ENCODE peak calls at places on chromosomes 5 and 9, in five cellular contexts. One of them, this sample, is unnamed.

GRCh38 chr9:132136151-132136892 is 25.5 kb upstream of the NTNG2 start:
- DNase-seq in NCI-H1092: no peak
- DNase-seq in gastrocnemius medialis: no peak
- DNase-seq in Kasumi-1: no peak
- DNase-seq in NAMALWA: no peak
- DNase-seq in this sample: no peak

GRCh38 chr9:135303280-135303647 is 176.3 kb upstream of the PPP1R26 start:
- DNase-seq in NCI-H1092: no peak
- DNase-seq in gastrocnemius medialis: no peak
- DNase-seq in Kasumi-1: no peak
- DNase-seq in NAMALWA: no peak
- DNase-seq in this sample: peak

GRCh38 chr9:85940832-85941616 is at the start of gene NAA35:
- DNase-seq in NCI-H1092: peak
- DNase-seq in gastrocnemius medialis: peak
- DNase-seq in Kasumi-1: peak
- DNase-seq in NAMALWA: peak
- DNase-seq in this sample: peak

GRCh38 chr5:153831976-153832375 is 206.7 kb downstream of the FAM114A2 start:
- DNase-seq in NCI-H1092: no peak
- DNase-seq in gastrocnemius medialis: no peak
- DNase-seq in Kasumi-1: peak
- DNase-seq in NAMALWA: peak
- DNase-seq in this sample: peak

GRCh38 chr9:86713456-86713855 is 233.8 kb downstream of the GAS1 start:
- DNase-seq in NCI-H1092: no peak
- DNase-seq in gastrocnemius medialis: no peak
- DNase-seq in Kasumi-1: no peak
- DNase-seq in NAMALWA: no peak
- DNase-seq in this sample: no peak

GRCh38 chr5:172549708-172550095 is 91.4 kb upstream of the NEURL1B start:
- DNase-seq in NCI-H1092: no peak
- DNase-seq in gastrocnemius medialis: no peak
- DNase-seq in Kasumi-1: no peak
- DNase-seq in NAMALWA: no peak
- DNase-seq in this sample: no peak

GRCh38 chr9:106920701-106921283 is 57.8 kb downstream of the ZNF462 start:
- DNase-seq in NCI-H1092: no peak
- DNase-seq in gastrocnemius medialis: no peak
- DNase-seq in Kasumi-1: no peak
- DNase-seq in NAMALWA: no peak
- DNase-seq in this sample: no peak

GRCh38 chr5:142145106-142145900 is 36.7 kb downstream of the NDFIP1 start:
- DNase-seq in NCI-H1092: peak
- DNase-seq in gastrocnemius medialis: peak
- DNase-seq in Kasumi-1: peak
- DNase-seq in NAMALWA: peak
- DNase-seq in this sample: peak